ENCODE peak calls at places on chromosomes 2 and 18, in five cellular contexts. One of them, this sample, is unnamed.

GRCh38 chr2:207531024-207531411 is 1.3 kb downstream of the CREB1 start:
- DNase-seq in C1 segment of cervical spinal cord: no peak
- DNase-seq in AG04450: no peak
- DNase-seq in RWPE1: no peak
- DNase-seq in stimulated activated naive B cell treated with anti-CD40 and anti-IgM and Interleukin-4, amounts not matched to agents 10 μg/mL and 1 μg/mL and 100 μg/mL, for 72 hours: peak
- DNase-seq in this sample: no peak

GRCh38 chr2:72924353-72925240 is 7.3 kb downstream of the EMX1 start:
- DNase-seq in stimulated activated naive B cell treated with anti-CD40 and anti-IgM and Interleukin-4, amounts not matched to agents 10 μg/mL and 1 μg/mL and 100 μg/mL, for 72 hours: peak
- DNase-seq in RWPE1: no peak
- DNase-seq in AG04450: no peak
- DNase-seq in C1 segment of cervical spinal cord: no peak
- DNase-seq in this sample: no peak

GRCh38 chr2:58976374-58977055 is 735.4 kb upstream of the FANCL start:
- DNase-seq in AG04450: no peak
- DNase-seq in RWPE1: no peak
- DNase-seq in stimulated activated naive B cell treated with anti-CD40 and anti-IgM and Interleukin-4, amounts not matched to agents 10 μg/mL and 1 μg/mL and 100 μg/mL, for 72 hours: no peak
- DNase-seq in C1 segment of cervical spinal cord: no peak
- DNase-seq in this sample: no peak

GRCh38 chr2:120820263-120820884 is 84.7 kb downstream of the GLI2 start:
- DNase-seq in RWPE1: no peak
- DNase-seq in stimulated activated naive B cell treated with anti-CD40 and anti-IgM and Interleukin-4, amounts not matched to agents 10 μg/mL and 1 μg/mL and 100 μg/mL, for 72 hours: no peak
- DNase-seq in AG04450: peak
- DNase-seq in C1 segment of cervical spinal cord: no peak
- DNase-seq in this sample: no peak

GRCh38 chr18:63207154-63207790 is 112.3 kb downstream of the BCL2 start:
- DNase-seq in C1 segment of cervical spinal cord: no peak
- DNase-seq in stimulated activated naive B cell treated with anti-CD40 and anti-IgM and Interleukin-4, amounts not matched to agents 10 μg/mL and 1 μg/mL and 100 μg/mL, for 72 hours: peak
- DNase-seq in AG04450: no peak
- DNase-seq in RWPE1: no peak
- DNase-seq in this sample: no peak

GRCh38 chr2:61889212-61889956 is 928 bp upstream of the CCT4 start:
- DNase-seq in RWPE1: no peak
- DNase-seq in C1 segment of cervical spinal cord: no peak
- DNase-seq in AG04450: no peak
- DNase-seq in stimulated activated naive B cell treated with anti-CD40 and anti-IgM and Interleukin-4, amounts not matched to agents 10 μg/mL and 1 μg/mL and 100 μg/mL, for 72 hours: no peak
- DNase-seq in this sample: no peak

GRCh38 chr18:49858309-49859005 is 45.1 kb upstream of the ACAA2 start:
- DNase-seq in AG04450: peak
- DNase-seq in C1 segment of cervical spinal cord: peak
- DNase-seq in RWPE1: peak
- DNase-seq in stimulated activated naive B cell treated with anti-CD40 and anti-IgM and Interleukin-4, amounts not matched to agents 10 μg/mL and 1 μg/mL and 100 μg/mL, for 72 hours: peak
- DNase-seq in this sample: no peak

GRCh38 chr2:23221901-23222300 is 163.1 kb upstream of the KLHL29 start:
- DNase-seq in stimulated activated naive B cell treated with anti-CD40 and anti-IgM and Interleukin-4, amounts not matched to agents 10 μg/mL and 1 μg/mL and 100 μg/mL, for 72 hours: no peak
- DNase-seq in AG04450: no peak
- DNase-seq in C1 segment of cervical spinal cord: no peak
- DNase-seq in RWPE1: no peak
- DNase-seq in this sample: no peak

GRCh38 chr2:204027105-204027504 is 90.5 kb downstream of the ICOS start:
- DNase-seq in stimulated activated naive B cell treated with anti-CD40 and anti-IgM and Interleukin-4, amounts not matched to agents 10 μg/mL and 1 μg/mL and 100 μg/mL, for 72 hours: peak
- DNase-seq in RWPE1: peak
- DNase-seq in C1 segment of cervical spinal cord: no peak
- DNase-seq in AG04450: no peak
- DNase-seq in this sample: no peak

GRCh38 chr2:240759454-240759853 is 60.6 kb downstream of the KIF1A start:
- DNase-seq in AG04450: no peak
- DNase-seq in RWPE1: no peak
- DNase-seq in C1 segment of cervical spinal cord: no peak
- DNase-seq in stimulated activated naive B cell treated with anti-CD40 and anti-IgM and Interleukin-4, amounts not matched to agents 10 μg/mL and 1 μg/mL and 100 μg/mL, for 72 hours: peak
- DNase-seq in this sample: no peak

GRCh38 chr2:10094271-10094814 is 14.1 kb upstream of the CYS1 start:
- DNase-seq in stimulated activated naive B cell treated with anti-CD40 and anti-IgM and Interleukin-4, amounts not matched to agents 10 μg/mL and 1 μg/mL and 100 μg/mL, for 72 hours: no peak
- DNase-seq in AG04450: no peak
- DNase-seq in RWPE1: no peak
- DNase-seq in C1 segment of cervical spinal cord: no peak
- DNase-seq in this sample: no peak

GRCh38 chr2:185174353-185174752 is 564.3 kb upstream of the FSIP2 start:
- DNase-seq in C1 segment of cervical spinal cord: no peak
- DNase-seq in AG04450: no peak
- DNase-seq in RWPE1: no peak
- DNase-seq in stimulated activated naive B cell treated with anti-CD40 and anti-IgM and Interleukin-4, amounts not matched to agents 10 μg/mL and 1 μg/mL and 100 μg/mL, for 72 hours: no peak
- DNase-seq in this sample: no peak

GRCh38 chr2:182144039-182144779 is 158.6 kb downstream of the PPP1R1C start:
- DNase-seq in stimulated activated naive B cell treated with anti-CD40 and anti-IgM and Interleukin-4, amounts not matched to agents 10 μg/mL and 1 μg/mL and 100 μg/mL, for 72 hours: no peak
- DNase-seq in AG04450: no peak
- DNase-seq in C1 segment of cervical spinal cord: no peak
- DNase-seq in RWPE1: no peak
- DNase-seq in this sample: no peak

GRCh38 chr2:113164930-113165585 is 8.7 kb upstream of the PSD4 start:
- DNase-seq in stimulated activated naive B cell treated with anti-CD40 and anti-IgM and Interleukin-4, amounts not matched to agents 10 μg/mL and 1 μg/mL and 100 μg/mL, for 72 hours: no peak
- DNase-seq in RWPE1: no peak
- DNase-seq in AG04450: no peak
- DNase-seq in C1 segment of cervical spinal cord: no peak
- DNase-seq in this sample: no peak

GRCh38 chr18:78448106-78448505 is 531.5 kb upstream of the SALL3 start:
- DNase-seq in C1 segment of cervical spinal cord: no peak
- DNase-seq in stimulated activated naive B cell treated with anti-CD40 and anti-IgM and Interleukin-4, amounts not matched to agents 10 μg/mL and 1 μg/mL and 100 μg/mL, for 72 hours: no peak
- DNase-seq in AG04450: no peak
- DNase-seq in RWPE1: no peak
- DNase-seq in this sample: no peak

GRCh38 chr2:135843671-135844070 is 6.7 kb upstream of the LCT start:
- DNase-seq in C1 segment of cervical spinal cord: no peak
- DNase-seq in AG04450: no peak
- DNase-seq in RWPE1: no peak
- DNase-seq in stimulated activated naive B cell treated with anti-CD40 and anti-IgM and Interleukin-4, amounts not matched to agents 10 μg/mL and 1 μg/mL and 100 μg/mL, for 72 hours: no peak
- DNase-seq in this sample: no peak

GRCh38 chr2:231371430-231372054 is 24.0 kb upstream of the B3GNT7 start:
- DNase-seq in AG04450: no peak
- DNase-seq in stimulated activated naive B cell treated with anti-CD40 and anti-IgM and Interleukin-4, amounts not matched to agents 10 μg/mL and 1 μg/mL and 100 μg/mL, for 72 hours: no peak
- DNase-seq in C1 segment of cervical spinal cord: peak
- DNase-seq in RWPE1: no peak
- DNase-seq in this sample: no peak

GRCh38 chr18:23311346-23312103 is 141.6 kb upstream of the RIOK3 start:
- DNase-seq in C1 segment of cervical spinal cord: no peak
- DNase-seq in stimulated activated naive B cell treated with anti-CD40 and anti-IgM and Interleukin-4, amounts not matched to agents 10 μg/mL and 1 μg/mL and 100 μg/mL, for 72 hours: no peak
- DNase-seq in RWPE1: peak
- DNase-seq in AG04450: peak
- DNase-seq in this sample: no peak

GRCh38 chr2:25000503-25001328 is 29.0 kb upstream of the DNAJC27 start:
- DNase-seq in stimulated activated naive B cell treated with anti-CD40 and anti-IgM and Interleukin-4, amounts not matched to agents 10 μg/mL and 1 μg/mL and 100 μg/mL, for 72 hours: no peak
- DNase-seq in C1 segment of cervical spinal cord: no peak
- DNase-seq in RWPE1: no peak
- DNase-seq in AG04450: peak
- DNase-seq in this sample: no peak

GRCh38 chr2:135617501-135618015 is 86.3 kb downstream of the R3HDM1 start:
- DNase-seq in stimulated activated naive B cell treated with anti-CD40 and anti-IgM and Interleukin-4, amounts not matched to agents 10 μg/mL and 1 μg/mL and 100 μg/mL, for 72 hours: no peak
- DNase-seq in RWPE1: no peak
- DNase-seq in AG04450: no peak
- DNase-seq in C1 segment of cervical spinal cord: no peak
- DNase-seq in this sample: no peak

GRCh38 chr2:240752209-240752608 is 60.5 kb downstream of the AQP12A start:
- DNase-seq in stimulated activated naive B cell treated with anti-CD40 and anti-IgM and Interleukin-4, amounts not matched to agents 10 μg/mL and 1 μg/mL and 100 μg/mL, for 72 hours: no peak
- DNase-seq in RWPE1: no peak
- DNase-seq in AG04450: no peak
- DNase-seq in C1 segment of cervical spinal cord: no peak
- DNase-seq in this sample: no peak

This sample was measured in GM12864.